ENCODE peak calls at places on chromosomes 2 and 18, in nine cellular contexts. O is fibroblast of lung, A is psoas muscle, L is breast epithelium, Q is HepG2, U is upper lobe of right lung, S is ascending aorta, T is OCI-LY7, C is WERI-Rb-1. I is an unnamed sample.

GRCh38 chr2:195666113-195666712 is 9.2 kb downstream of the SLC39A10 start:
- DNase-seq in O (no peak), A (no peak), L (no peak), Q (no peak), U (no peak), S (no peak), T (no peak), C (no peak), I (no peak)

GRCh38 chr2:182866461-182867369 is at the start of gene FRZB:
- DNase-seq in O (peak; percentile 76), A (peak; percentile 81), L (peak; percentile 54), Q (peak; percentile 28), U (peak; percentile 70), S (peak; percentile 89), T (no peak), C (peak; percentile 55), I (peak; percentile 85)

GRCh38 chr18:32025744-32026143 is 7.1 kb downstream of the RNF125 start:
- DNase-seq in O (no peak), A (no peak), L (no peak), Q (no peak), U (no peak), S (no peak), T (no peak), C (no peak), I (no peak)

GRCh38 chr2:110869472-110870446 is 137.4 kb downstream of the ACOXL start:
- DNase-seq in O (peak; percentile 57), A (no peak), L (no peak), Q (no peak), U (no peak), S (no peak), T (no peak), C (no peak), I (no peak)

GRCh38 chr2:8448822-8449577 is 232.9 kb upstream of the ID2 start:
- DNase-seq in O (no peak), A (no peak), L (no peak), Q (no peak), U (no peak), S (peak; percentile 5), T (no peak), C (no peak), I (no peak)

GRCh38 chr2:108145551-108145950 is 94.2 kb upstream of the SULT1C3 start:
- DNase-seq in O (no peak), A (no peak), L (no peak), Q (no peak), U (no peak), S (no peak), T (no peak), C (no peak), I (no peak)

GRCh38 chr2:237939251-237939650 is 27.6 kb upstream of the UBE2F start:
- DNase-seq in O (peak; percentile 75), A (no peak), L (no peak), Q (no peak), U (no peak), S (no peak), T (no peak), C (no peak), I (peak; percentile 17)

GRCh38 chr2:207543272-207543671 is 13.5 kb downstream of the CREB1 start:
- DNase-seq in O (no peak), A (no peak), L (no peak), Q (no peak), U (no peak), S (no peak), T (no peak), C (no peak), I (no peak)

GRCh38 chr2:62705859-62706720 is 577 bp downstream of the EHBP1 start:
- DNase-seq in O (peak; percentile 57), A (peak; percentile 80), L (no peak), Q (peak; percentile 71), U (peak; percentile 85), S (peak; percentile 86), T (peak; percentile 64), C (peak; percentile 82), I (peak; percentile 79)

GRCh38 chr2:186641807-186642321 is 52.0 kb upstream of the FAM171B start:
- DNase-seq in O (peak; percentile 78), A (no peak), L (no peak), Q (peak; percentile 75), U (no peak), S (no peak), T (peak; percentile 53), C (peak; percentile 32), I (peak; percentile 84)

GRCh38 chr18:70339915-70340314 is 51.1 kb downstream of the SOCS6 start:
- DNase-seq in O (no peak), A (no peak), L (no peak), Q (no peak), U (no peak), S (no peak), T (no peak), C (no peak), I (no peak)

GRCh38 chr2:57330447-57330846 is 716.2 kb upstream of the VRK2 start:
- DNase-seq in O (peak; percentile 8), A (no peak), L (no peak), Q (no peak), U (no peak), S (no peak), T (no peak), C (no peak), I (no peak)

GRCh38 chr2:127400897-127401756 is 13.4 kb upstream of the MAP3K2 start:
- DNase-seq in O (peak; percentile 38), A (no peak), L (no peak), Q (peak; percentile 61), U (peak; percentile 74), S (peak; percentile 58), T (no peak), C (no peak), I (no peak)

GRCh38 chr2:149716687-149717086 is 129.1 kb upstream of the MMADHC start:
- DNase-seq in O (no peak), A (no peak), L (no peak), Q (no peak), U (no peak), S (no peak), T (no peak), C (no peak), I (no peak)

GRCh38 chr2:110755494-110756078 is 23.2 kb downstream of the ACOXL start:
- DNase-seq in O (peak; percentile 32), A (no peak), L (no peak), Q (no peak), U (no peak), S (no peak), T (peak; percentile 25), C (no peak), I (no peak)

GRCh38 chr2:222864296-222864695 is 3.5 kb downstream of the ACSL3 start:
- DNase-seq in O (peak; percentile 84), A (no peak), L (no peak), Q (peak; percentile 61), U (no peak), S (no peak), T (no peak), C (no peak), I (peak; percentile 86)

GRCh38 chr2:222860740-222861410 is at the start of gene ACSL3:
- DNase-seq in O (peak; percentile 92), A (peak; percentile 98), L (peak; percentile 95), Q (peak; percentile 92), U (peak; percentile 99), S (peak; percentile 98), T (peak; percentile 97), C (peak; percentile 97), I (peak; percentile 95)

GRCh38 chr2:222861411-222862067 is 703 bp downstream of the ACSL3 start:
- DNase-seq in O (no peak), A (peak; percentile 79), L (no peak), Q (no peak), U (peak; percentile 80), S (peak; percentile 73), T (peak; percentile 47), C (peak; percentile 30), I (peak; percentile 73)

GRCh38 chr2:222862915-222863544 is 2.2 kb downstream of the ACSL3 start:
- DNase-seq in O (peak; percentile 71), A (no peak), L (no peak), Q (no peak), U (no peak), S (no peak), T (no peak), C (no peak), I (peak; percentile 41)

GRCh38 chr2:222862068-222862914 is 1.5 kb downstream of the ACSL3 start:
- DNase-seq in O (peak; percentile 75), A (no peak), L (no peak), Q (no peak), U (no peak), S (no peak), T (peak; percentile 13), C (peak; percentile 12), I (no peak)
- TF ChIP-seq CTCF in O (peak; percentile 33), A (peak; percentile 30), L (no peak), Q (peak; percentile 18), U (no peak), S (peak; percentile 53), T (no peak), C (peak; percentile 14), I (peak; percentile 19)

GRCh38 chr2:47346107-47346506 is 56.8 kb upstream of the MSH2 start:
- DNase-seq in O (no peak), A (no peak), L (no peak), Q (no peak), U (no peak), S (no peak), T (no peak), C (no peak), I (no peak)

GRCh38 chr2:47344890-47345583 is 57.9 kb upstream of the MSH2 start:
- DNase-seq in O (peak; percentile 73), A (peak; percentile 59), L (peak; percentile 86), Q (peak; percentile 100), U (peak; percentile 84), S (no peak), T (no peak), C (peak; percentile 98), I (peak; percentile 85)

GRCh38 chr2:47346669-47347068 is 56.3 kb upstream of the MSH2 start:
- DNase-seq in O (no peak), A (no peak), L (no peak), Q (no peak), U (no peak), S (no peak), T (no peak), C (no peak), I (no peak)

GRCh38 chr2:47339745-47340541 is 63.0 kb upstream of the MSH2 start:
- DNase-seq in O (no peak), A (no peak), L (peak; percentile 76), Q (peak; percentile 58), U (no peak), S (no peak), T (no peak), C (no peak), I (no peak)

GRCh38 chr2:47345584-47345913 is 57.4 kb upstream of the MSH2 start:
- DNase-seq in O (no peak), A (no peak), L (no peak), Q (peak; percentile 48), U (no peak), S (no peak), T (no peak), C (no peak), I (no peak)
- H3K4me3 ChIP-seq in O (no peak overlapping the region), A (peak overlapping the region; percentile 57), L (peak overlapping the region; percentile 64), Q (peak overlapping the region; percentile 66), U (peak overlapping the region; percentile 44), S (peak overlapping the region; percentile 36), T (no peak overlapping the region), C (peak overlapping the region; percentile 60), I (peak overlapping the region; percentile 51)

GRCh38 chr18:11512096-11513030 is 97.0 kb upstream of the SLC35G4 start:
- DNase-seq in O (peak; percentile 27), A (no peak), L (no peak), Q (peak; percentile 68), U (no peak), S (no peak), T (peak; percentile 54), C (no peak), I (peak; percentile 65)
- TF ChIP-seq CTCF in O (no peak), A (peak; percentile 48), L (no peak), Q (peak; percentile 85), U (no peak), S (peak; percentile 17), T (peak; percentile 62), C (peak; percentile 47), I (no peak)

GRCh38 chr18:2274613-2275012 is 296.7 kb downstream of the METTL4 start:
- DNase-seq in O (no peak), A (no peak), L (no peak), Q (no peak), U (no peak), S (no peak), T (no peak), C (no peak), I (no peak)
- H3K4me3 ChIP-seq in O (no peak overlapping the region), A (no peak overlapping the region), L (no peak overlapping the region), Q (no peak overlapping the region), U (no peak overlapping the region), S (no peak overlapping the region), T (no peak overlapping the region), C (no peak overlapping the region), I (no peak overlapping the region)

I was measured in foreskin fibroblast.